ENCODE peak calls at places on chromosome 15, in four cellular contexts. S is RCC 7860; V is colonic mucosa; Q is activated CD4-positive, alpha-beta T cell treated with anti-CD3 and anti-CD28 coated beads, Interleukin-2, amount 50 U/mL, for 4 hours. M is an unnamed sample.

GRCh38 chr15:47505712-47506542 is 211.4 kb upstream of the SEMA6D start:
- DNase-seq in Q (no peak), S (no peak), V (no peak), M (no peak)

GRCh38 chr15:40104296-40104864 is 4.3 kb downstream of the BMF start:
- DNase-seq in S (no peak), V (no peak), Q (no peak), M (no peak)

GRCh38 chr15:43748376-43748775 is 2.1 kb downstream of the PDIA3 start:
- DNase-seq in V (no peak), S (no peak), Q (no peak), M (no peak)

GRCh38 chr15:28885630-28886430 is at the start of gene APBA2:
- DNase-seq in V (no peak), S (no peak), Q (peak), M (peak)

GRCh38 chr15:31352283-31352880 is 25.7 kb downstream of the KLF13 start:
- DNase-seq in V (no peak), S (no peak), Q (no peak), M (no peak)

GRCh38 chr15:81387629-81388430 is 13.8 kb upstream of the TMC3 start:
- DNase-seq in Q (no peak), V (no peak), S (no peak), M (no peak)

GRCh38 chr15:71588746-71589145 is 221.6 kb upstream of the NR2E3 start:
- DNase-seq in S (peak), V (no peak), Q (no peak), M (peak)

GRCh38 chr15:66647358-66647757 is 54.7 kb upstream of the SMAD6 start:
- DNase-seq in Q (no peak), V (no peak), S (no peak), M (no peak)

GRCh38 chr15:55969582-55969981 is 23.8 kb downstream of the NEDD4 start:
- DNase-seq in S (no peak), Q (no peak), V (no peak), M (no peak)

GRCh38 chr15:75031773-75032302 is 8.4 kb downstream of the PPCDC start:
- DNase-seq in V (no peak), S (no peak), Q (no peak), M (no peak)

GRCh38 chr15:68190048-68190447 is 15.1 kb downstream of the CALML4 start:
- DNase-seq in Q (no peak), S (no peak), V (no peak), M (no peak)

GRCh38 chr15:60351066-60351465 is 46.7 kb downstream of the ANXA2 start:
- DNase-seq in S (peak), V (no peak), Q (no peak), M (peak)

GRCh38 chr15:45162771-45163507 is 24.8 kb downstream of the SHF start:
- DNase-seq in Q (peak), V (peak), S (peak), M (peak)

GRCh38 chr15:69704229-69704628 is 251.6 kb downstream of the RPLP1 start:
- DNase-seq in Q (no peak), V (no peak), S (no peak), M (no peak)

GRCh38 chr15:79635897-79636596 is 203.9 kb downstream of the MINAR1 start:
- DNase-seq in S (peak), V (no peak), Q (no peak), M (no peak)

GRCh38 chr15:78212546-78213424 is 21.6 kb downstream of the ACSBG1 start:
- DNase-seq in S (peak), V (peak), Q (no peak), M (peak)

GRCh38 chr15:63019539-63020109 is 22.9 kb upstream of the TPM1 start:
- DNase-seq in S (peak), Q (no peak), V (peak), M (peak)

GRCh38 chr15:90132437-90132836 is 30.2 kb upstream of the IDH2 start:
- DNase-seq in V (no peak), Q (no peak), S (no peak), M (no peak)

GRCh38 chr15:56243117-56243773 is 434 bp downstream of the RFX7 start:
- DNase-seq in S (peak), Q (peak), V (peak), M (peak)

GRCh38 chr15:27057904-27058645 is 87.1 kb downstream of the GABRG3 start:
- DNase-seq in V (no peak), Q (no peak), S (peak), M (no peak)

GRCh38 chr15:95843241-95843851 is 487.2 kb upstream of the NR2F2 start:
- DNase-seq in S (no peak), Q (no peak), V (no peak), M (no peak)

GRCh38 chr15:100016632-100017031 is 283.4 kb upstream of the LYSMD4 start:
- DNase-seq in Q (no peak), S (no peak), V (no peak), M (no peak)

GRCh38 chr15:70669966-70670658 is 93.2 kb downstream of the UACA start:
- DNase-seq in Q (no peak), S (no peak), V (peak), M (no peak)

GRCh38 chr15:45307230-45307924 is 55.3 kb downstream of the SLC28A2 start:
- DNase-seq in S (peak), V (no peak), Q (no peak), M (peak)